ENCODE peak calls at places on chromosomes 4 and X, in six cellular contexts. One of them, this sample, is unnamed.

GRCh38 chr4:113739197-113739596 is 22.3 kb downstream of the CAMK2D start:
- DNase-seq in Peyer's patch: no peak
- DNase-seq in cardiac muscle cell: no peak
- DNase-seq in pancreas: no peak
- DNase-seq in CD8-positive, alpha-beta T cell: no peak
- DNase-seq in HCT116: no peak
- DNase-seq in this sample: no peak

GRCh38 chr4:73673286-73673685 is 53.0 kb upstream of the RASSF6 start:
- DNase-seq in Peyer's patch: no peak
- DNase-seq in cardiac muscle cell: peak
- DNase-seq in pancreas: peak
- DNase-seq in CD8-positive, alpha-beta T cell: no peak
- DNase-seq in HCT116: no peak
- DNase-seq in this sample: no peak

GRCh38 chr4:26073886-26074560 is 160.0 kb downstream of the SMIM20 start:
- DNase-seq in Peyer's patch: no peak
- DNase-seq in cardiac muscle cell: no peak
- DNase-seq in pancreas: no peak
- DNase-seq in CD8-positive, alpha-beta T cell: no peak
- DNase-seq in HCT116: no peak
- DNase-seq in this sample: no peak

GRCh38 chrX:154517101-154517781 is 1.2 kb upstream of the FAM3A start:
- DNase-seq in Peyer's patch: no peak
- DNase-seq in cardiac muscle cell: no peak
- DNase-seq in pancreas: peak
- DNase-seq in CD8-positive, alpha-beta T cell: no peak
- DNase-seq in HCT116: no peak
- DNase-seq in this sample: no peak

GRCh38 chrX:18286322-18286831 is 65.7 kb upstream of the BEND2 start:
- DNase-seq in Peyer's patch: no peak
- DNase-seq in cardiac muscle cell: peak
- DNase-seq in pancreas: no peak
- DNase-seq in CD8-positive, alpha-beta T cell: no peak
- DNase-seq in HCT116: no peak
- DNase-seq in this sample: no peak

GRCh38 chr4:94036964-94037363 is 170.7 kb upstream of the SMARCAD1 start:
- DNase-seq in Peyer's patch: no peak
- DNase-seq in cardiac muscle cell: no peak
- DNase-seq in pancreas: no peak
- DNase-seq in CD8-positive, alpha-beta T cell: no peak
- DNase-seq in HCT116: no peak
- DNase-seq in this sample: no peak

GRCh38 chr4:101730291-101731117 is 60.0 kb upstream of the BANK1 start:
- DNase-seq in Peyer's patch: peak
- DNase-seq in cardiac muscle cell: peak
- DNase-seq in pancreas: peak
- DNase-seq in CD8-positive, alpha-beta T cell: peak
- DNase-seq in HCT116: peak
- DNase-seq in this sample: no peak

GRCh38 chrX:105038672-105039328 is 181.7 kb downstream of the TEX13A start:
- DNase-seq in Peyer's patch: no peak
- DNase-seq in cardiac muscle cell: no peak
- DNase-seq in pancreas: no peak
- DNase-seq in CD8-positive, alpha-beta T cell: no peak
- DNase-seq in HCT116: no peak
- DNase-seq in this sample: no peak

GRCh38 chr4:146245246-146245645 is 30.9 kb downstream of the REELD1 start:
- DNase-seq in Peyer's patch: peak
- DNase-seq in cardiac muscle cell: no peak
- DNase-seq in pancreas: no peak
- DNase-seq in CD8-positive, alpha-beta T cell: no peak
- DNase-seq in HCT116: no peak
- DNase-seq in this sample: no peak

GRCh38 chrX:63275127-63275526 is 76.0 kb downstream of the SPIN4 start:
- DNase-seq in Peyer's patch: no peak
- DNase-seq in cardiac muscle cell: no peak
- DNase-seq in pancreas: peak
- DNase-seq in CD8-positive, alpha-beta T cell: no peak
- DNase-seq in HCT116: peak
- DNase-seq in this sample: no peak

GRCh38 chrX:129726307-129727111 is 12.3 kb upstream of the XPNPEP2 start:
- DNase-seq in Peyer's patch: peak
- DNase-seq in cardiac muscle cell: peak
- DNase-seq in pancreas: peak
- DNase-seq in CD8-positive, alpha-beta T cell: no peak
- DNase-seq in HCT116: peak
- DNase-seq in this sample: no peak

GRCh38 chr4:19832388-19832787 is 419.3 kb upstream of the SLIT2 start:
- DNase-seq in Peyer's patch: no peak
- DNase-seq in cardiac muscle cell: no peak
- DNase-seq in pancreas: no peak
- DNase-seq in CD8-positive, alpha-beta T cell: no peak
- DNase-seq in HCT116: no peak
- DNase-seq in this sample: no peak

GRCh38 chrX:118824173-118824782 is 654 bp downstream of the ZCCHC12 start:
- DNase-seq in Peyer's patch: no peak
- DNase-seq in cardiac muscle cell: no peak
- DNase-seq in pancreas: no peak
- DNase-seq in CD8-positive, alpha-beta T cell: no peak
- DNase-seq in HCT116: no peak
- DNase-seq in this sample: no peak

GRCh38 chr4:109547394-109547793 is 12.7 kb upstream of the MCUB start:
- DNase-seq in Peyer's patch: no peak
- DNase-seq in cardiac muscle cell: no peak
- DNase-seq in pancreas: no peak
- DNase-seq in CD8-positive, alpha-beta T cell: no peak
- DNase-seq in HCT116: no peak
- DNase-seq in this sample: no peak

GRCh38 chr4:148649669-148650331 is 207.6 kb upstream of the NR3C2 start:
- DNase-seq in Peyer's patch: no peak
- DNase-seq in cardiac muscle cell: peak
- DNase-seq in pancreas: no peak
- DNase-seq in CD8-positive, alpha-beta T cell: no peak
- DNase-seq in HCT116: no peak
- DNase-seq in this sample: no peak

DNA sequence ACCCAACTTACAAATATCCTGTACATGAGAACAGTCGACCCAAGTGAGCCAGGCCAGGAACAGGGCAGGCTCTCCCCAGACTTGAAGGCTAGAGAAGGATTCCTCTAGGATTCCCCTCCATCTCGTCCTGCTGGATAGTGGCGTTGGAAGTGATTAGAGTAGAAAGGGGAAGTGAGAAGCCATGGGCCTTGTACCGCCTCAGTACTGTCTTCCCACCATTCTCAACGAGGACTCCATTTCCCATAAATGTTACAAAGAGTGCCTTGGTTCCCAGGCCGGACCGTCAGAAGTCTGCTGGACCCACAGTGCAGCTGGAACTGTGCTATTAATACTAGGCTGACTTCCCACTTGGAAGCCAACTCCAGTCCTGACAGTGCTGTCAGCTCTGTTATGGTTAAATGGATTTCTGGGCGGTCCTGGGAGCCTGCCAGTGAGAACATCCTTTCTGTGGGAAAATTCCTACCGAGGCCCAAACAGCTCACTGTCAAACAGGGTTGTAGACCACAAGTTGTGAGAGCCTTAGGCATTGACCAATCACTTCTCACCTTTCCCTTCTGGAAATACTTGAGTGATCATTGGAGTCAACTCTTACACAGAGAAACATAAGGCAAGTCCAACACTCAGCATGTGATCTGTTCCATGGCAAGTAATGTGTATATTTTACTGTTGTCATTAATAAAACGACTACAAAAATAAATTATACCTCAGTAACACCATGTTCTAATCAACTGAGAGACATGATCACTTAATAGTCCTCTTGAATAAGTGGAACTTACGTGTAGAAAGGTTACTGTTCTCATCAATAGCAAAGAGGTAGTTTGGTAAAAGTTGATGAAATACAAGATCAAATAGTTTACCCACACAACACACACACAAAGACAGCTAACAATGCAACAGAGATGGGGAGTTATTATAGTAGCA is 58.4 kb downstream of the AMELX start:
- DNase-seq in Peyer's patch: no peak
- DNase-seq in cardiac muscle cell: peak
- DNase-seq in pancreas: no peak
- DNase-seq in CD8-positive, alpha-beta T cell: no peak
- DNase-seq in HCT116: no peak
- DNase-seq in this sample: no peak
- H3K27ac ChIP-seq in Peyer's patch: peak
- H3K27ac ChIP-seq in cardiac muscle cell: peak
- H3K27ac ChIP-seq in pancreas: no peak
- H3K27ac ChIP-seq in CD8-positive, alpha-beta T cell: no peak
- H3K27ac ChIP-seq in HCT116: no peak
- H3K27ac ChIP-seq in this sample: peak

GRCh38 chr4:186557486-186557885 is 2.1 kb upstream of the MTNR1A start:
- DNase-seq in Peyer's patch: no peak
- DNase-seq in cardiac muscle cell: no peak
- DNase-seq in pancreas: no peak
- DNase-seq in CD8-positive, alpha-beta T cell: no peak
- DNase-seq in HCT116: no peak
- DNase-seq in this sample: no peak

GRCh38 chr4:186554485-186554884 is 882 bp downstream of the MTNR1A start:
- DNase-seq in Peyer's patch: no peak
- DNase-seq in cardiac muscle cell: peak
- DNase-seq in pancreas: peak
- DNase-seq in CD8-positive, alpha-beta T cell: no peak
- DNase-seq in HCT116: peak
- DNase-seq in this sample: no peak

GRCh38 chr4:186557061-186557460 is 1.7 kb upstream of the MTNR1A start:
- DNase-seq in Peyer's patch: no peak
- DNase-seq in cardiac muscle cell: no peak
- DNase-seq in pancreas: no peak
- DNase-seq in CD8-positive, alpha-beta T cell: no peak
- DNase-seq in HCT116: no peak
- DNase-seq in this sample: no peak

GRCh38 chr4:186553717-186554116 is 1.6 kb downstream of the MTNR1A start:
- DNase-seq in Peyer's patch: no peak
- DNase-seq in cardiac muscle cell: no peak
- DNase-seq in pancreas: no peak
- DNase-seq in CD8-positive, alpha-beta T cell: no peak
- DNase-seq in HCT116: no peak
- DNase-seq in this sample: no peak

DNA sequence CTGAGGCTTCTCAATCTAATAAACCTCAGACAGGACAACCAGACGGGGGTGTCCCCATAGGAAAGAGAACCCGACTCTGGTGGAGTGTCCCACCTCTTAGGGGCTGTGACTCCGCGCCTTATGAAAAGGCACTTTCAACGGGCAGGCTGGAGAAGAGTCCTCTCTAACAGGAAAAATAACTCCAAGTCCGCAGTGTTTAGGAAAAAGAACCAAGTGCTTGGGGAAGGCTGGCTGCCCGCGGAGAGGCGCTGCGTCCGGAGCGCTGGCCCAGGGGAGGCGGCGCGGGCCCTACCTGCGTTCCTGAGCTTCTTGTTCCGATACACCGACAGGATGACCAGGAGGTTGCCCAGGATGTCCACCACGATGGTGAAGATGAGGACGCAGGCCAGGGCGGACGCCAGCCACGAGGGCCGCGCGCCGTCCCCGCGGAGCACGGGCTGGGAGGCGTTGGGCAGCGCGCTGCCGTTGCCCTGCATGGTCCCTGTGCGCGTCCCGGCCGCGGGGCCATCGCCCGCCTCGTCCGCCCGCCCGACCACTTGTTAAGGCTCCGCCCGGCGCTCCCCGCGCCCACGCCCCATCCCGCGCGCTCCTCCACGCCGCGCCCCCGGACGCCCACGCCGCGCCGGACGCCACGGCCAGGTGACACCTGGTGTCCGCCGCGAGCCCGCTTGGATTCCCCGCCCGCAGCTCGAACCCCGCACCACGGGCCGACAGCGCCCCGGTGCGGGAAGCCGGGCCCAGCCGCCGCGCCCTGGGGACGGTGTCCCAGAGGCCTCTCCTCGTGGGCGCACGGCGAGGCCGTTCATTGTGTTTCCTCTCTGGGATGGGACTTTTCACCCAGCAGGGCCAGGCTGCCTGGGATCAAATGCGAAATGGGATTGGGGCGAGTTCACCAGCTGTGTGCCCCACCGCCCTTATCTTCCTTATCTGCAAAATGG is at the start of gene MTNR1A:
- DNase-seq in Peyer's patch: no peak
- DNase-seq in cardiac muscle cell: peak
- DNase-seq in pancreas: peak
- DNase-seq in CD8-positive, alpha-beta T cell: no peak
- DNase-seq in HCT116: no peak
- DNase-seq in this sample: no peak
- H3K4me3 ChIP-seq in Peyer's patch: no peak
- H3K4me3 ChIP-seq in cardiac muscle cell: peak
- H3K4me3 ChIP-seq in pancreas: peak
- H3K4me3 ChIP-seq in CD8-positive, alpha-beta T cell: no peak
- H3K4me3 ChIP-seq in HCT116: peak
- H3K4me3 ChIP-seq in this sample: peak

DNA sequence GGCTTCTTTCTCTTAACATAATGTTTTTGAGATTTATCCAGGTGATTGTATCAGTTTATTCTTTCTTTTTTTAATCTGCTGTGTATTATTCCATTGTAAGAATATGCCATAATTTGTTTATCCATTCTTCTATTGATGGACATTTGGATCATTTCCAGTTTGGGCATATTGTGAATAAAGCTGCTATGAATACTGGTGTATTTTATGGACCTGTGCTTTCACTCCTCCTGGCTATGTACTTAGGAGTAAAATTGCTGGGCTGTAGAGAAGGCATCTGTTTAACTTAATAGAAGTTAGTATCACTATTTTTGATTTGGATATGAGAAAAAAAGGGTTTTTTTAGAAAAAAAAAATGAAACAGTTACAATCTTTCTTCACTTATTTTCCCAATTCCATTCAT is 50.0 kb upstream of the FAM9C start:
- DNase-seq in Peyer's patch: no peak
- DNase-seq in cardiac muscle cell: no peak
- DNase-seq in pancreas: no peak
- DNase-seq in CD8-positive, alpha-beta T cell: no peak
- DNase-seq in HCT116: no peak
- DNase-seq in this sample: no peak
- H3K27ac ChIP-seq in Peyer's patch: peak
- H3K27ac ChIP-seq in cardiac muscle cell: no peak
- H3K27ac ChIP-seq in pancreas: no peak
- H3K27ac ChIP-seq in CD8-positive, alpha-beta T cell: no peak
- H3K27ac ChIP-seq in HCT116: no peak
- H3K27ac ChIP-seq in this sample: no peak

DNA sequence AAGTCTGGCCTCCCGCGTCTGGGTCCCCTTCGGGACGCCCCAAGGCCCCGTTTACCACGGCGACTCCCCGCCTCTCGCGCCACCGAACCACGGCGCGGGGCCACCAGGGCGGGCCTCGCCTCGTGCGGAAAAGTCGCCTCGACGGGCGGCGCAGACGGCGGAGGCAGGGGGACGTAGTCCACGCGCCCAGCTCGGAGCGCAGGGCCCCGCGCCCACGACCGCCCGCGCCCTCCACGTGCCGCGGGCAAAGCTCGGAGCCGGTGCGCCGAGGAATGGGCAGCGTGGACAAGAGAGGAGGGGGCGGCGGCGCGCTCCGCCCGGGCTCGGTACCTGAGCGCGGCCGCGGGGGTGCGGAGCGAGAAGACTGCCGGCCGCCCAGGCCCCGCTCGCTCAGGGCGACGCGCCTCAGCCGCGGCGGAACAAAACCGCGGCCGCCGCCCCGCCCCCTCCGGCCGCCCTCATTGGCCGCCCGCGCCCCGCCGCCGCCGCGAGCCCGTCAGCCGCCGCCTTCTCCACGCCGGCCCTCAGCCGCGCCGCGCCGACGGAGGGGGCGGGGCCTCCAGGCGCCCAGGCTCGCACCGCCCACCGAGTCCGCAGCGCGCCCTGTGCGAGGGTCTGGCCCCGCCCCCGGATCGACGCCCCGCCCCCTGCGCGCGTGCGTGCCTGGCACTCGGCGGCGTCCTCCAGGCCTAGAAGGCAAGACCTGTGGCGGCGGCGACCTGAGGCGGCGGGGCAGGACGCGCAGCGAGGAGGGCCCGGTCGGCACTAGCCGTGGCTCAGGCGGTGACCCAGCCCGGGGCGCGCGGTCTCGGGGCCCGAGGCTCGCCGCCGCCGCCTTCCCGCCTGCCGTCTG is at the start of gene FAM53A:
- DNase-seq in Peyer's patch: peak
- DNase-seq in cardiac muscle cell: peak
- DNase-seq in pancreas: peak
- DNase-seq in CD8-positive, alpha-beta T cell: peak
- DNase-seq in HCT116: peak
- DNase-seq in this sample: no peak
- H3K4me3 ChIP-seq in Peyer's patch: peak
- H3K4me3 ChIP-seq in cardiac muscle cell: peak
- H3K4me3 ChIP-seq in pancreas: peak
- H3K4me3 ChIP-seq in CD8-positive, alpha-beta T cell: peak
- H3K4me3 ChIP-seq in HCT116: peak
- H3K4me3 ChIP-seq in this sample: peak

This sample was measured in vagina.